ENCODE peak calls at places on chromosome 5, in seven cellular contexts. One of them, this sample, is unnamed.

GRCh38 chr5:94994465-94994996 is 290.4 kb downstream of the MCTP1 start:
- DNase-seq in H9: no peak
- DNase-seq in H1: no peak
- DNase-seq in neuronal stem cell: no peak
- DNase-seq in mesenchymal stem cell: no peak
- DNase-seq in IMR-90: no peak
- DNase-seq in mesendoderm: peak
- DNase-seq in this sample: peak

GRCh38 chr5:168740055-168740820 is 161.1 kb upstream of the PANK3 start:
- DNase-seq in H1: no peak
- DNase-seq in IMR-90: no peak
- DNase-seq in mesendoderm: no peak
- DNase-seq in mesenchymal stem cell: no peak
- DNase-seq in neuronal stem cell: no peak
- DNase-seq in H9: no peak
- DNase-seq in this sample: no peak

GRCh38 chr5:172727551-172727950 is 43.4 kb downstream of the DUSP1 start:
- DNase-seq in H1: no peak
- DNase-seq in mesendoderm: no peak
- DNase-seq in H9: no peak
- DNase-seq in mesenchymal stem cell: no peak
- DNase-seq in IMR-90: no peak
- DNase-seq in neuronal stem cell: no peak
- DNase-seq in this sample: no peak

GRCh38 chr5:156120777-156121176 is 206.2 kb upstream of the SGCD start:
- DNase-seq in H9: no peak
- DNase-seq in mesenchymal stem cell: no peak
- DNase-seq in neuronal stem cell: no peak
- DNase-seq in mesendoderm: no peak
- DNase-seq in IMR-90: no peak
- DNase-seq in H1: no peak
- DNase-seq in this sample: no peak

GRCh38 chr5:135008556-135008955 is 25.5 kb downstream of the PITX1 start:
- DNase-seq in H9: no peak
- DNase-seq in mesendoderm: no peak
- DNase-seq in mesenchymal stem cell: no peak
- DNase-seq in IMR-90: no peak
- DNase-seq in neuronal stem cell: no peak
- DNase-seq in H1: no peak
- DNase-seq in this sample: no peak

GRCh38 chr5:75952963-75953362 is 130.2 kb upstream of the SV2C start:
- DNase-seq in mesendoderm: no peak
- DNase-seq in IMR-90: no peak
- DNase-seq in mesenchymal stem cell: no peak
- DNase-seq in neuronal stem cell: no peak
- DNase-seq in H9: no peak
- DNase-seq in H1: no peak
- DNase-seq in this sample: no peak

GRCh38 chr5:67206381-67207328 is 10.1 kb upstream of the CD180 start:
- DNase-seq in IMR-90: peak
- DNase-seq in mesenchymal stem cell: no peak
- DNase-seq in mesendoderm: no peak
- DNase-seq in neuronal stem cell: no peak
- DNase-seq in H9: no peak
- DNase-seq in H1: no peak
- DNase-seq in this sample: peak

GRCh38 chr5:97618721-97619120 is 435.7 kb upstream of the RIOK2 start:
- DNase-seq in H1: no peak
- DNase-seq in mesendoderm: no peak
- DNase-seq in IMR-90: no peak
- DNase-seq in H9: no peak
- DNase-seq in mesenchymal stem cell: no peak
- DNase-seq in neuronal stem cell: no peak
- DNase-seq in this sample: peak

GRCh38 chr5:113224605-113225065 is 210.2 kb downstream of the TSSK1B start:
- DNase-seq in H1: no peak
- DNase-seq in mesenchymal stem cell: peak
- DNase-seq in neuronal stem cell: no peak
- DNase-seq in IMR-90: peak
- DNase-seq in mesendoderm: no peak
- DNase-seq in H9: no peak
- DNase-seq in this sample: no peak

GRCh38 chr5:61783481-61783880 is 451.4 kb downstream of the ZSWIM6 start:
- DNase-seq in H1: no peak
- DNase-seq in H9: no peak
- DNase-seq in mesendoderm: no peak
- DNase-seq in IMR-90: no peak
- DNase-seq in neuronal stem cell: no peak
- DNase-seq in mesenchymal stem cell: no peak
- DNase-seq in this sample: no peak

GRCh38 chr5:65076251-65076869 is 307.6 kb downstream of the CWC27 start:
- DNase-seq in mesendoderm: peak
- DNase-seq in mesenchymal stem cell: peak
- DNase-seq in neuronal stem cell: no peak
- DNase-seq in H9: peak
- DNase-seq in H1: peak
- DNase-seq in IMR-90: peak
- DNase-seq in this sample: peak

GRCh38 chr5:45696206-45696836 is at the start of gene HCN1:
- DNase-seq in neuronal stem cell: peak
- DNase-seq in IMR-90: peak
- DNase-seq in mesendoderm: peak
- DNase-seq in mesenchymal stem cell: peak
- DNase-seq in H1: peak
- DNase-seq in H9: peak
- DNase-seq in this sample: peak

GRCh38 chr5:130796902-130797301 is 368.2 kb downstream of the HINT1 start:
- DNase-seq in mesendoderm: peak
- DNase-seq in mesenchymal stem cell: no peak
- DNase-seq in H1: no peak
- DNase-seq in H9: no peak
- DNase-seq in IMR-90: no peak
- DNase-seq in neuronal stem cell: no peak
- DNase-seq in this sample: peak

GRCh38 chr5:58274199-58274598 is 185.7 kb downstream of the PLK2 start:
- DNase-seq in mesendoderm: no peak
- DNase-seq in H9: no peak
- DNase-seq in neuronal stem cell: no peak
- DNase-seq in IMR-90: no peak
- DNase-seq in mesenchymal stem cell: no peak
- DNase-seq in H1: no peak
- DNase-seq in this sample: no peak

GRCh38 chr5:57900356-57900944 is 417.8 kb upstream of the ACTBL2 start:
- DNase-seq in neuronal stem cell: no peak
- DNase-seq in H9: no peak
- DNase-seq in H1: no peak
- DNase-seq in mesendoderm: no peak
- DNase-seq in IMR-90: no peak
- DNase-seq in mesenchymal stem cell: no peak
- DNase-seq in this sample: no peak

GRCh38 chr5:111984044-111984443 is 227.1 kb upstream of the NREP start:
- DNase-seq in IMR-90: peak
- DNase-seq in mesendoderm: no peak
- DNase-seq in H1: no peak
- DNase-seq in neuronal stem cell: no peak
- DNase-seq in mesenchymal stem cell: peak
- DNase-seq in H9: no peak
- DNase-seq in this sample: no peak

DNA sequence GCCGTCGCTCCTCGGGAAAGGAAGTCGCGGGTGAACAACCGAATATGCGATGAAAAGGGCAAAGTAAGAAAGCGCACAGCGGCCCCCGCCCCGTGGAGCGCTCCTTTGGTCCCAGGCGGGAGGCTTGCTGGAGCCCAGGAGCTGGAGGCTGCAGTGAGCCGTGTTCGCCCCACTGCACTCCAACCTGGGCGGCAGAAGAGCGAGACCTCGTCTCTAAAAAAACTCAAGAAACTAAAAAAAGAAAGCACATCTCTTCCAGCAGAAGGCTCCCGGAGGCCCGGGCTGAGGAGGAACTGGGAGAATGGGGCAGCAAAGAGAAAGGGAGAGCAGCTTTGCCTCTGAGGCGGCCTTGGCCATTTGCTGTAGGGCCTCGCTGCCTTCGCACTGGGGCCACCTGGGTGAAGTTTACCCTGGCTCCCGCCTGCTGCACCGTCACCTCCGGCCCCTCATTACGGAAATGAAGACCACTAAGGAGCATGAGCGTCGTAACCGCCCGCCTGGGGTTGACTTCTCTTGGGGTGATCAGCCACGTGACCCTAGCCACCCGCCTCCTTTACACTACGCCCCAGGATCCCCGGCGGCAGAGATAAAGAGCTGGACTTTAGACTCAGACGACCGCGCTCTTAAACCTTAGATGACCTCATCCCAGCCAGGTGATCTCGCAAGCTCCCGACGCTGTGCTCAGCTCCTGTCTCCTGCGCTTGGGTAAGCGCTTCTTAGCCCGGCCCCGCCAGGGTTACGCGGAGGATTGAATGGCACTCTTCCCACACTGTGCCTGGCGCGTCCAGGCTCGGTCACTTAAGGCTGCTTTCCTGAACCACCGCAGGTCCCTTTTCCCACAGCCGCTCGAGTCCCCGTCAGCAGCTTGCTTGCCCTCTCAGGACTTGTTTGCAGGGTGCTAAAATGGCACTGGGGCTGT is 108.1 kb upstream of the LARP1 start:
- DNase-seq in H9: peak
- DNase-seq in H1: peak
- DNase-seq in mesenchymal stem cell: peak
- DNase-seq in neuronal stem cell: no peak
- DNase-seq in mesendoderm: peak
- DNase-seq in IMR-90: peak
- DNase-seq in this sample: peak
- H4K8ac ChIP-seq in H9: no peak
- H4K8ac ChIP-seq in H1: peak
- H4K8ac ChIP-seq in mesenchymal stem cell: no peak
- H4K8ac ChIP-seq in neuronal stem cell: no peak
- H4K8ac ChIP-seq in mesendoderm: no peak
- H4K8ac ChIP-seq in IMR-90: no peak
- H4K8ac ChIP-seq in this sample: peak

DNA sequence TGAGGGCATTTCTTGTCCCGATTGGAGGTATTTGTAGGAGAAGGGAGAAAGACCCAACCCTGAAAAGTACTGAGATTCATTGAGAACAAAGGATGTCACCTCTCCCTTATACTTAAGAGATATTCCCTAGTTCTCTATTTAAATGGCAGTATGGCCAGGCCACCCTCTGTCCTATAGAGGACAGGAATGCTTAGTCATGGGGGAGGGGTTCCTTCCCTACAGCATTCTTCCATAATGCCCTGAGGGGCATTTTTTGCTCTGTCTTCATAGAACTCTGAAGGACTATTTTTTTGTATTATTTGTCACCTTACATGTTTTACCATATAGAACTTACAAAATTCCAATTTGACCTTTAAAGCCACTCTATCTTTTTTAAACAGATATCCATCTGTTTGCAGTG is 176.3 kb downstream of the TMEM161B start:
- DNase-seq in H9: peak
- DNase-seq in neuronal stem cell: no peak
- DNase-seq in H1: no peak
- DNase-seq in IMR-90: no peak
- DNase-seq in mesendoderm: peak
- DNase-seq in mesenchymal stem cell: no peak
- DNase-seq in this sample: peak
- H3K4me2 ChIP-seq in H9: no peak
- H3K4me2 ChIP-seq in neuronal stem cell: no peak
- H3K4me2 ChIP-seq in H1: no peak
- H3K4me2 ChIP-seq in IMR-90: no peak
- H3K4me2 ChIP-seq in mesendoderm: no peak
- H3K4me2 ChIP-seq in mesenchymal stem cell: no peak
- H3K4me2 ChIP-seq in this sample: no peak

GRCh38 chr5:180795771-180796313 is 6.8 kb downstream of the MGAT1 start:
- DNase-seq in IMR-90: no peak
- DNase-seq in H1: peak
- DNase-seq in mesenchymal stem cell: no peak
- DNase-seq in neuronal stem cell: no peak
- DNase-seq in mesendoderm: no peak
- DNase-seq in H9: no peak
- DNase-seq in this sample: no peak

GRCh38 chr5:180797256-180798192 is 5.1 kb downstream of the MGAT1 start:
- DNase-seq in IMR-90: no peak
- DNase-seq in H9: no peak
- DNase-seq in mesenchymal stem cell: no peak
- DNase-seq in neuronal stem cell: no peak
- DNase-seq in mesendoderm: no peak
- DNase-seq in H1: peak
- DNase-seq in this sample: no peak

GRCh38 chr5:180799194-180799593 is 3.4 kb downstream of the MGAT1 start:
- DNase-seq in mesenchymal stem cell: no peak
- DNase-seq in mesendoderm: peak
- DNase-seq in neuronal stem cell: no peak
- DNase-seq in H9: peak
- DNase-seq in H1: peak
- DNase-seq in IMR-90: no peak
- DNase-seq in this sample: peak

GRCh38 chr5:180799902-180800801 is 2.5 kb downstream of the MGAT1 start:
- DNase-seq in H1: no peak
- DNase-seq in mesenchymal stem cell: peak
- DNase-seq in H9: no peak
- DNase-seq in neuronal stem cell: no peak
- DNase-seq in IMR-90: peak
- DNase-seq in mesendoderm: peak
- DNase-seq in this sample: peak

GRCh38 chr5:180798193-180798592 is 4.4 kb downstream of the MGAT1 start:
- DNase-seq in IMR-90: no peak
- DNase-seq in H1: peak
- DNase-seq in neuronal stem cell: no peak
- DNase-seq in H9: no peak
- DNase-seq in mesendoderm: no peak
- DNase-seq in mesenchymal stem cell: no peak
- DNase-seq in this sample: no peak
- H4K8ac ChIP-seq in IMR-90: no peak
- H4K8ac ChIP-seq in H1: no peak
- H4K8ac ChIP-seq in neuronal stem cell: no peak
- H4K8ac ChIP-seq in H9: no peak
- H4K8ac ChIP-seq in mesendoderm: no peak
- H4K8ac ChIP-seq in mesenchymal stem cell: no peak
- H4K8ac ChIP-seq in this sample: no peak

DNA sequence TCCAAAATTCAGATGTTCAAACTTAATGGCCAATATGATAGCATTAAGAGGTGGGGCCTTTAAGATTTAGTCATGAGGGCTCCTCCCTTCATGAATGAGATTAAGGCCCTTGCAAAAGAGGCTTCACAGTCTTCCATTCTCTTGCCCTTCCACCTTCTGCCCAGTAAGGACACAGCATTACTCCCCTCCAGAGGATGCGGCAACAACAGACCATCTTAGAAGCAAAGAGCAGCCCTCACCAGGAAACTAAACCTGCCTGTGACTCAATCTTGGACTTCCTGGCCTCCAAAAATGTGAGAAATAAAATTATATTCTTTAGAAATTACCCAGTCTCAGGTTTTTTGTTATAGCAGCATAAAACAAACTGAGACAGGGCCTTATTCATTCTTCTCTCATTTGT is 8.2 kb downstream of the AP3B1 start:
- DNase-seq in mesendoderm: no peak
- DNase-seq in H9: no peak
- DNase-seq in H1: no peak
- DNase-seq in IMR-90: no peak
- DNase-seq in neuronal stem cell: no peak
- DNase-seq in mesenchymal stem cell: no peak
- DNase-seq in this sample: no peak
- H3K4me2 ChIP-seq in mesendoderm: no peak
- H3K4me2 ChIP-seq in H9: no peak
- H3K4me2 ChIP-seq in H1: no peak
- H3K4me2 ChIP-seq in IMR-90: no peak
- H3K4me2 ChIP-seq in neuronal stem cell: no peak
- H3K4me2 ChIP-seq in mesenchymal stem cell: no peak
- H3K4me2 ChIP-seq in this sample: no peak

GRCh38 chr5:170519500-170519899 is 15.7 kb downstream of the KCNIP1 start:
- DNase-seq in mesenchymal stem cell: no peak
- DNase-seq in IMR-90: no peak
- DNase-seq in mesendoderm: no peak
- DNase-seq in H9: no peak
- DNase-seq in H1: no peak
- DNase-seq in neuronal stem cell: no peak
- DNase-seq in this sample: no peak
- H4K8ac ChIP-seq in mesenchymal stem cell: no peak
- H4K8ac ChIP-seq in IMR-90: no peak
- H4K8ac ChIP-seq in mesendoderm: no peak
- H4K8ac ChIP-seq in H9: no peak
- H4K8ac ChIP-seq in H1: no peak
- H4K8ac ChIP-seq in neuronal stem cell: no peak
- H4K8ac ChIP-seq in this sample: no peak